ENCODE peak calls at places on chromosomes 5 and 9, in four cellular contexts. H, W, J and M are unnamed samples.

GRCh38 chr5:173590436-173591299 is 25.8 kb downstream of the BOD1 start:
- DNase-seq in H (no peak), W (no peak), J (no peak), M (no peak)

GRCh38 chr5:143582869-143583268 is 179.4 kb upstream of the NR3C1 start:
- DNase-seq in W (no peak), J (no peak), H (no peak), M (no peak)

GRCh38 chr5:2049876-2050275 is 167.2 kb upstream of the IRX4 start:
- DNase-seq in W (no peak), H (no peak), J (no peak), M (no peak)

GRCh38 chr9:98879094-98879957 is 64.4 kb upstream of the COL15A1 start:
- DNase-seq in J (no peak), W (no peak), H (no peak), M (no peak)

GRCh38 chr5:158884827-158885512 is 214.7 kb downstream of the EBF1 start:
- DNase-seq in W (no peak), J (no peak), H (no peak), M (no peak)

GRCh38 chr9:89311346-89312153 is 555 bp downstream of the CKS2 start:
- DNase-seq in H (peak), J (no peak), W (no peak), M (no peak)

GRCh38 chr9:108444400-108445358 is 411.1 kb downstream of the ACTL7B start:
- DNase-seq in W (no peak), J (no peak), H (no peak), M (no peak)

GRCh38 chr9:84991506-84991855 is 322.0 kb downstream of the NTRK2 start:
- DNase-seq in H (no peak), W (no peak), J (no peak), M (no peak)

GRCh38 chr5:57887851-57888621 is 405.4 kb upstream of the ACTBL2 start:
- DNase-seq in W (no peak), H (no peak), J (no peak), M (no peak)

GRCh38 chr9:137307255-137308101 is 5.4 kb upstream of the NRARP start:
- DNase-seq in H (peak), J (no peak), W (no peak), M (peak)

GRCh38 chr9:134830126-134830525 is 50.5 kb upstream of the FCN2 start:
- DNase-seq in W (no peak), J (no peak), H (no peak), M (no peak)

GRCh38 chr5:127671218-127671617 is 22.3 kb downstream of the CTXN3 start:
- DNase-seq in W (no peak), H (no peak), J (no peak), M (no peak)

GRCh38 chr5:15929616-15930303 is 249.8 kb downstream of the MARCHF11 start:
- DNase-seq in H (no peak), W (no peak), J (no peak), M (no peak)

GRCh38 chr5:179827684-179828083 is 7.0 kb downstream of the SQSTM1 start:
- DNase-seq in J (no peak), W (no peak), H (no peak), M (no peak)

GRCh38 chr9:133460405-133461175 is 812 bp downstream of the CACFD1 start:
- DNase-seq in W (no peak), H (peak), J (no peak), M (peak)

GRCh38 chr5:77157732-77158532 is 52.5 kb upstream of the PDE8B start:
- DNase-seq in J (no peak), W (no peak), H (no peak), M (no peak)

GRCh38 chr5:101473483-101473882 is 570.4 kb upstream of the ST8SIA4 start:
- DNase-seq in J (no peak), W (peak), H (no peak), M (no peak)

GRCh38 chr5:37786855-37787254 is 53.0 kb downstream of the GDNF start:
- DNase-seq in J (no peak), H (no peak), W (no peak), M (no peak)

GRCh38 chr5:149030392-149030791 is 32.5 kb downstream of the SH3TC2 start:
- DNase-seq in J (no peak), W (no peak), H (no peak), M (no peak)

GRCh38 chr5:150583541-150584225 is 56.8 kb upstream of the SYNPO start:
- DNase-seq in W (no peak), H (no peak), J (no peak), M (no peak)

GRCh38 chr5:135623186-135623715 is 44.5 kb upstream of the CXCL14 start:
- DNase-seq in H (no peak), J (no peak), W (no peak), M (no peak)

GRCh38 chr5:97998946-97999345 is 774.5 kb upstream of the RGMB start:
- DNase-seq in W (no peak), H (no peak), J (no peak), M (no peak)

GRCh38 chr9:22383720-22384119 is 62.9 kb upstream of the DMRTA1 start:
- DNase-seq in W (no peak), H (no peak), J (no peak), M (no peak)

GRCh38 chr9:72292184-72292787 is 72.7 kb downstream of the ZFAND5 start:
- DNase-seq in W (no peak), H (no peak), J (no peak), M (no peak)

GRCh38 chr9:21710792-21711191 is 91.6 kb upstream of the MTAP start:
- DNase-seq in H (no peak), J (no peak), W (no peak), M (no peak)

GRCh38 chr5:156021866-156022265 is 305.1 kb upstream of the SGCD start:
- DNase-seq in W (no peak), H (no peak), J (no peak), M (no peak)

GRCh38 chr5:56817306-56817986 is 2.1 kb downstream of the MAP3K1 start:
- DNase-seq in J (no peak), W (no peak), H (no peak), M (no peak)

GRCh38 chr5:59146729-59147128 is 563.9 kb downstream of the RAB3C start:
- DNase-seq in J (no peak), H (no peak), W (no peak), M (no peak)

GRCh38 chr5:180703912-180704311 is 35.9 kb downstream of the OR2Y1 start:
- DNase-seq in J (no peak), W (no peak), H (no peak), M (no peak)

GRCh38 chr5:175749591-175749990 is 91.7 kb downstream of the HRH2 start:
- DNase-seq in J (no peak), H (no peak), W (no peak), M (no peak)

GRCh38 chr5:145295236-145295635 is 539.9 kb downstream of the PRELID2 start:
- DNase-seq in J (no peak), W (no peak), H (no peak), M (no peak)

GRCh38 chr5:180959661-180960060 is 29.0 kb upstream of the BTNL3 start:
- DNase-seq in J (no peak), W (no peak), H (no peak), M (no peak)

GRCh38 chr5:136028782-136029742 is at the start of gene TGFBI:
- DNase-seq in W (no peak), J (no peak), H (peak), M (no peak)

GRCh38 chr5:126031989-126032716 is 391.1 kb upstream of the GRAMD2B start:
- DNase-seq in H (no peak), J (no peak), W (no peak), M (no peak)

DNA sequence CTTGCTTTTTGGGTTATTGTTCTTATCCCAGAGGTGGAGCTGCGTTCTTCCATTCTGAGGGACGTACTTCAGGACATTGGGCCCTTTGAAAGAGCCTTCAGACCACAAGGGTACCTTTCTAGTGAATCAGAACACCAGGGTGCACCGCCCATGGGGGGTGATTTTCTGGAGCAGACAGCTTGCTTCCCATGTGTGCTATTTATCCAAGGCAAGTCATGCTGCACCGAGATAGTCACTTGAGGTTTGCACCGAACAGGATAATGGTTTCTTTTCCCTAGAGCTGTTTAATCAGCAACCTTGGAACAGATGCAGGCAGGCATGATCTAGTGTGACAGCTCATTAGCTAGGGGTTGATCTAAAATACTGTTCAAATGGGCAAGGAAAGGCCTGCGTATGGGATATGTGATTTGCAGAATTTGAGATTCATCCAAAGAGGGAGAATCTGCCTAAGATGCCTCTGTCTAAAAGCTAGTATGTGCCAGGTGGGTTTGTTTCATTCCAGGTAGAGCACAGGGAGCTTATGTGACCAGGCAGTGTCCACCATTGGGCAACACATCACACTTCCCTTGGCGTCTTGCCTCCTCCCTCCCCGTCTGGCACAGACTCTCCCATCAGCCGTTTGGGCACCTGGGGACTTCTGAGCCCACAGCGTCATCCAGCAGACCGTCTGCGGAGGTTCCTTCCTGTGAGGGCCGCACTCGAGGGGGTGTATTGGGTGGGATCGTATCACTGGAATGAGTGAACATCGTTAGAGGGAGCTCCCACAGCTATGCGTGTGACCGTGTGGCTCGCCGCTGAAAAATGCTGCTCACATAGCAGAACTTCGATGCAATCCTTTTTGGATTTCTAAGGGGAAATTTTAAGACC is 23.0 kb downstream of the ABL1 start:
- DNase-seq in W (no peak), J (no peak), H (peak), M (no peak)
- TF ChIP-seq SPI1 in W (no peak), J (no peak), H (no peak), M (no peak)

GRCh38 chr5:72555871-72556270 is 48.7 kb upstream of the ZNF366 start:
- DNase-seq in W (no peak), J (no peak), H (no peak), M (no peak)
- TF ChIP-seq SPI1 in W (no peak), J (no peak), H (no peak), M (no peak)

DNA sequence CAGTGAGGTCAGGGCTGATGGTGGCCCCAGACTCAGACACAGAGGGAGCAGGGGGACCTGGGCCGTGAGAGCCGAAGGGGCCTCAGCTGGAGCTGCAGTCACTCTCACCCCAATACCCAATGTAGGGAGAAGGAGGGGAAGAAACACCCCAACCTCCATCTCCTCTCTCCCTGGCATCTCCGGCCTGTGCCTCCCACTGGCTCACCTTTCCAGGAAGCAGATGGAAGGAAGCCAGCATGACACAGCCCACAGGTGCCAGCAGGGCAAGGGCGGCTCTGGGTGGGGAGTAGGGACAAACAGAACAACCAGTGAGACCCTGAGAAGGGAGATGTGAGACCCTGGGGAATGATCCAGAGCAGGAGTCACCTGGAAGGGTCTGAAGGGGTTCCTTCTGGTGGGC is 3.0 kb upstream of the CRB2 start:
- DNase-seq in J (no peak), W (no peak), H (no peak), M (no peak)
- TF ChIP-seq SPI1 in J (no peak), W (no peak), H (no peak), M (no peak)

GRCh38 chr9:106203832-106204516 is 509.6 kb downstream of the TMEM38B start:
- DNase-seq in J (no peak), W (no peak), H (no peak), M (no peak)
- TF ChIP-seq SPI1 in J (no peak), W (no peak), H (no peak), M (no peak)

GRCh38 chr5:103409013-103409670 is 150.6 kb downstream of the MACIR start:
- DNase-seq in W (no peak), H (no peak), J (no peak), M (no peak)
- TF ChIP-seq SPI1 in W (no peak), H (no peak), J (no peak), M (no peak)

DNA sequence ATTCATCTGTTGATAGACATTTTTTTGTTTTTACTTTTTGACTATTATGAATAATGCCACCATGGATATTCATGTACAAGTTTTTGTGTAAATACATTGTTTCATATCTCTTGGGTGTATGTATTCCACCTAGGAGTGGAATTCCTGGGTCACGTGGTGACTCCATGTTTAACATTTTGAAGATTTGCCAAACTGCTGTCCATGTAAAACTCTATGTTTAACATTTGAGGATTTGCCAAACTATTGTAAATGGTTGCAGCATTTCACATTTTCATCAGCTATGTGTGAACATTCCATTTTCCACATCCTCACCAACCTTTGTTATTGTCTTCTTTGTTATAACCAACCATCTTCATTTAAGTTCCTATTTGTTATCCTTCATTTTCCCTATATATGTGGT is 12.2 kb downstream of the TMEFF1 start:
- DNase-seq in H (no peak), W (no peak), J (no peak), M (no peak)
- TF ChIP-seq SPI1 in H (no peak), W (no peak), J (no peak), M (no peak)

GRCh38 chr5:110031402-110032140 is 341.8 kb downstream of the MAN2A1 start:
- DNase-seq in W (no peak), H (no peak), J (no peak), M (no peak)
- TF ChIP-seq SPI1 in W (no peak), H (no peak), J (no peak), M (no peak)

GRCh38 chr5:171986772-171987171 is 19.7 kb downstream of the FBXW11 start:
- DNase-seq in W (no peak), J (no peak), H (no peak), M (no peak)
- TF ChIP-seq SPI1 in W (no peak), J (no peak), H (no peak), M (no peak)

GRCh38 chr5:164277720-164278119 is 772.3 kb downstream of the MAT2B start:
- DNase-seq in W (no peak), J (no peak), H (no peak), M (no peak)
- TF ChIP-seq SPI1 in W (no peak), J (no peak), H (no peak), M (no peak)